ENCODE peak calls at places on chromosomes 5 and 9, in eight cellular contexts. I, P, S, N, Q, A, F and T are unnamed samples.

GRCh38 chr9:121800376-121800775 is 148.9 kb downstream of the DAB2IP start:
- DNase-seq in P (no peak), N (no peak), Q (no peak), S (no peak), A (no peak), I (no peak), F (no peak), T (no peak)

GRCh38 chr9:75148551-75148950 is 60.2 kb downstream of the OSTF1 start:
- DNase-seq in F (peak; percentile 4), N (peak; percentile 95), P (no peak), I (peak; percentile 95), Q (no peak), A (no peak), S (peak; percentile 75), T (peak; percentile 97)

GRCh38 chr9:9560382-9561035 is 1052.3 kb downstream of the PTPRD start:
- DNase-seq in N (no peak), A (no peak), S (no peak), I (no peak), P (no peak), Q (no peak), F (no peak), T (no peak)

GRCh38 chr5:88713818-88714217 is 169.2 kb downstream of the MEF2C start:
- DNase-seq in S (no peak), N (no peak), F (no peak), A (no peak), I (no peak), P (no peak), Q (no peak), T (no peak)

GRCh38 chr5:68534131-68534940 is 318.8 kb downstream of the PIK3R1 start:
- DNase-seq in N (no peak), F (peak; percentile 59), I (no peak), S (no peak), P (no peak), A (no peak), Q (no peak), T (peak; percentile 30)

GRCh38 chr5:39775458-39776365 is 350.9 kb upstream of the DAB2 start:
- DNase-seq in F (no peak), N (peak; percentile 92), S (no peak), P (no peak), I (peak; percentile 69), Q (no peak), A (peak; percentile 6), T (peak; percentile 94)

GRCh38 chr5:151095341-151096000 is 14.6 kb upstream of the TNIP1 start:
- DNase-seq in S (no peak), I (peak; percentile 83), N (no peak), P (no peak), A (no peak), F (no peak), Q (no peak), T (no peak)

GRCh38 chr9:4828776-4829175 is 36.0 kb downstream of the RCL1 start:
- DNase-seq in I (peak; percentile 60), Q (no peak), S (no peak), F (no peak), N (peak; percentile 56), A (no peak), P (no peak), T (peak; percentile 49)

GRCh38 chr5:143398451-143399237 is 4.8 kb downstream of the NR3C1 start:
- DNase-seq in N (peak; percentile 12), I (peak; percentile 16), S (no peak), A (no peak), F (peak; percentile 25), P (no peak), Q (no peak), T (peak; percentile 45)

GRCh38 chr5:81817086-81817485 is 66.2 kb upstream of the SSBP2 start:
- DNase-seq in S (no peak), P (no peak), I (no peak), N (no peak), F (no peak), Q (no peak), A (no peak), T (no peak)

GRCh38 chr5:95284512-95285405 is at the start of gene MCTP1:
- DNase-seq in A (peak; percentile 19), Q (no peak), F (peak; percentile 52), I (peak; percentile 5), P (peak; percentile 15), S (peak; percentile 58), N (no peak), T (peak; percentile 6)

GRCh38 chr5:27328480-27328879 is 290.1 kb upstream of the CDH9 start:
- DNase-seq in P (no peak), N (peak; percentile 93), S (no peak), F (no peak), Q (no peak), A (no peak), I (peak; percentile 44), T (peak; percentile 64)

GRCh38 chr5:149310947-149311675 is 34.2 kb upstream of the GRPEL2 start:
- DNase-seq in P (peak; percentile 59), Q (no peak), I (peak; percentile 37), F (no peak), A (no peak), N (peak; percentile 83), S (peak; percentile 6), T (peak; percentile 89)

GRCh38 chr9:87512321-87512720 is 14.7 kb downstream of the DAPK1 start:
- DNase-seq in N (no peak), F (no peak), A (no peak), P (no peak), I (no peak), S (no peak), Q (no peak), T (no peak)

GRCh38 chr5:11128021-11128420 is 367.0 kb upstream of the DAP start:
- DNase-seq in Q (no peak), I (no peak), F (no peak), P (no peak), A (no peak), N (no peak), S (no peak), T (no peak)

GRCh38 chr5:176360894-176361436 is 599 bp downstream of the KIAA1191 start:
- DNase-seq in A (peak; percentile 14), P (no peak), S (no peak), I (peak; percentile 20), N (peak; percentile 4), F (no peak), Q (no peak), T (peak; percentile 20)

DNA sequence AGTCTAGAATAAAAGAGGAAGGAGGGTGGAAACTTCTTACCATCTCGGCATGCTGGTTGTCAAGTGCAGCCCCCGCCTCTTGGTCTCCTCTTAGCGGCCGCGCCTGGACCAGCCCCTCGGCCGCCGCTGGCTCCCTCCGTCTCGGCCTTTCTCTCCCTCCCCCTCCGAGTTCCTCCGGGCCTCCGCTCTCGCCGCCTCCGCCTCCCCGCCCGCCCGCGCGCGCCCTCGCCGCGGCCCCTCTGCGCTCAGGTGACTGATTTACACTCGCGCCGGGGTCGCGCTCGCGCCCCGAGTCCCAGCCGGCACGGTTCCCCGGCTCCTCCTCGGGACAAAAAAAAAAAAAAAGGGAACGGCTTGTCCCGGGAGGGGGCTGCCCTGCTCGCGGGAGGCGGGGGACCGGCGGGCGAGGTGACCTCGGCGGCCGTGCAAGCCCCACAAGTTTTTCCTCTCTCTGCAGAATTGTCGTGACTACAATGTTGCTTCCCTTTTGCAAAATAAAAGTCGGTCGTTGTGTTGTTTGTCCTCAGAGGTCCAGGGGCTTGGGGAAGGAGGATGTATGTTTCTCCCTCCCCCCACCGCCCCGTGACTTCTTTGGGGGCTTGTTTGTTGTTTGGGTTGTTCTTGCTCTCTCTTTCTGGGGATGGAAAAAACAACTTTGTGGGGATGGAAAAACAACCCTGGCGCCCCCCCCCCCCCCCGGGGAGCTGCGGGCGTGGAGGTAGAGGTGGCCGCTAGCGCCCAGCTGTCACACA is at the start of gene BNC2:
- DNase-seq in I (peak; percentile 65), A (peak; percentile 61), N (peak; percentile 60), P (peak; percentile 52), F (peak; percentile 97), S (peak; percentile 64), Q (no peak), T (peak; percentile 77)
- TF ChIP-seq CTCF in I (peak; percentile 0), A (no peak), N (peak; percentile 22), P (no peak), F (peak; percentile 33), S (peak; percentile 4), Q (no peak), T (peak; percentile 34)

DNA sequence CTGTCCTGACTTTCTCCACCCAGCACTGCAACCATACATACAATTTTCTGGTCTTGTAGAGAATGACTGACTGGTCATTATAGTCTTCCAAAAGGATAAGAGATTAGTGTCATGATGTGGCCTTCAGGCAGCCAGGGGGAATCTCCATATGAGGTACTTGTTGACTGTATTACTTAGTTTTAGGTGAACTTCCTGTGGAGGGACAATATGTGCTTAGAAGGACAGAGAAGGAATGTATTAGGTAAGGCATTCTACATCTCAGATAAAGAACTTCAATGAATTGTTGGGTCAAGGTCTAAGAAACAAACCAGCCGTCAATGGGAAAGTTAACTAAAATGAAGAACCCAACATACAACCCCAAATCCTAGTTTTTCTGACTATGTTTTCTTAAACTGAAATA is 98.5 kb upstream of the CDKN2B start:
- DNase-seq in P (no peak), I (no peak), A (no peak), Q (no peak), N (no peak), S (no peak), F (no peak), T (peak; percentile 65)
- H3K4me3 ChIP-seq in P (no peak overlapping the region), I (no peak overlapping the region), A (no peak overlapping the region), Q (no peak overlapping the region), N (no peak overlapping the region), S (no peak overlapping the region), F (no peak overlapping the region), T (no peak overlapping the region)

GRCh38 chr5:139513852-139514485 is 31.4 kb upstream of the STING1 start:
- DNase-seq in A (no peak), P (no peak), S (no peak), N (no peak), Q (no peak), F (no peak), I (no peak), T (no peak)
- TF ChIP-seq CTCF in A (no peak), P (no peak), S (no peak), N (no peak), Q (no peak), F (no peak), I (no peak), T (no peak)

GRCh38 chr9:37383876-37384715 is 38.4 kb upstream of the GRHPR start:
- DNase-seq in Q (no peak), P (no peak), N (no peak), I (no peak), A (no peak), S (no peak), F (no peak), T (no peak)

GRCh38 chr9:37382161-37382981 is 40.1 kb upstream of the GRHPR start:
- DNase-seq in P (no peak), N (no peak), A (no peak), F (no peak), S (no peak), I (no peak), Q (no peak), T (no peak)

GRCh38 chr9:37381094-37381741 is 41.3 kb upstream of the GRHPR start:
- DNase-seq in I (no peak), A (no peak), N (no peak), S (no peak), P (no peak), F (no peak), Q (no peak), T (no peak)

GRCh38 chr9:37383393-37383792 is 39.1 kb upstream of the GRHPR start:
- DNase-seq in S (no peak), P (no peak), A (no peak), F (no peak), I (no peak), N (no peak), Q (no peak), T (no peak)

DNA sequence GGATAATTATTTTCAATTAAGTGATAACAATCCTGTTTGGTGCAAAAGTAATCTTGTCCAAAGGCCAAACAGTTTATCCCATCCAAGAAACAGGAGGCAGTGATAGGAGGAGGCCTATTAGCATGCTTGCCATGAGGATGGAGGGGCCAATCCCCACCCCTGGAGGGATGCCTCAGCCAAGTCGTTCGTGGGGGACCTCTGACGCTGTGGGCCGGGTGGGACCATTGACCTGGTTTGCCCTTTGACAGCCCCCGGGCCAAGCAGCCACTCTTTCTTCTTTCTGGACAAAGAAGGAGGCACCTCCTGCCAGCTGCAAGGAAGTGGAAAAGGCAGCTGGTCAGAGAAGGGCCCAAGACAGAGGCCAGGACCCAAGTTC is 39.5 kb upstream of the GRHPR start:
- DNase-seq in Q (no peak), N (no peak), A (no peak), S (no peak), F (no peak), P (no peak), I (no peak), T (no peak)
- H3K4me3 ChIP-seq in Q (no peak overlapping the region), N (no peak overlapping the region), A (no peak overlapping the region), S (no peak overlapping the region), F (no peak overlapping the region), P (no peak overlapping the region), I (no peak overlapping the region), T (no peak overlapping the region)